ENCODE peak calls at places on chromosome 15, in six cellular contexts. B is GM12878; Z is stomach; M is stimulated activated CD8-positive, alpha-beta memory T cell treated with anti-CD3 and anti-CD28 coated beads, Interleukin-2, amount 100 ng/mL, for 1 hour; E is stimulated activated CD4-positive, alpha-beta T cell treated with anti-CD3 and anti-CD28 coated beads, Interleukin-4, amount 100 ng/mL, for 1 hour; W is nephron progenitor cell. T is an unnamed sample.

GRCh38 chr15:101438482-101439284 is 50.8 kb downstream of the PCSK6 start:
- DNase-seq in Z (peak; percentile 17), M (no peak), E (no peak), B (no peak), W (no peak), T (no peak)

GRCh38 chr15:75661041-75661778 is 13.5 kb downstream of the SNX33 start:
- DNase-seq in M (no peak), E (no peak), Z (peak; percentile 87), W (peak; percentile 40), B (no peak), T (peak; percentile 53)

GRCh38 chr15:41511331-41512077 is 2.1 kb downstream of the LTK start:
- DNase-seq in Z (peak; percentile 60), B (no peak), M (no peak), W (peak; percentile 41), E (peak; percentile 29), T (peak; percentile 27)

GRCh38 chr15:50145451-50145872 is 26.4 kb upstream of the ATP8B4 start:
- DNase-seq in M (no peak), W (peak; percentile 17), Z (no peak), B (peak; percentile 16), E (no peak), T (no peak)

GRCh38 chr15:100192092-100192695 is 149.6 kb downstream of the ADAMTS17 start:
- DNase-seq in E (no peak), Z (no peak), M (no peak), W (no peak), B (no peak), T (no peak)

GRCh38 chr15:20353966-20354883 is 187.4 kb downstream of the GOLGA6L6 start:
- DNase-seq in E (peak; percentile 1), M (no peak), W (no peak), B (no peak), Z (peak; percentile 25), T (peak; percentile 8)

GRCh38 chr15:60695713-60696522 is 217.0 kb upstream of the ICE2 start:
- DNase-seq in B (no peak), Z (no peak), W (no peak), E (peak; percentile 73), M (peak; percentile 14), T (no peak)

GRCh38 chr15:28094732-28095521 is 4.2 kb downstream of the OCA2 start:
- DNase-seq in W (peak; percentile 52), Z (peak; percentile 85), E (peak; percentile 43), M (no peak), B (no peak), T (peak; percentile 73)

GRCh38 chr15:50135123-50135541 is 16.1 kb upstream of the ATP8B4 start:
- DNase-seq in B (no peak), Z (no peak), W (no peak), M (no peak), E (no peak), T (no peak)

GRCh38 chr15:34325368-34325767 is 12.2 kb downstream of the SLC12A6 start:
- DNase-seq in E (no peak), W (no peak), Z (no peak), M (no peak), B (no peak), T (no peak)

GRCh38 chr15:89785064-89785770 is 9.1 kb downstream of the MESP2 start:
- DNase-seq in B (no peak), Z (peak; percentile 50), W (no peak), M (no peak), E (no peak), T (no peak)

GRCh38 chr15:29889545-29890329 is 67.5 kb upstream of the TJP1 start:
- DNase-seq in E (no peak), Z (no peak), M (no peak), W (no peak), B (no peak), T (no peak)

GRCh38 chr15:39417766-39418165 is 163.1 kb upstream of the THBS1 start:
- DNase-seq in W (no peak), M (no peak), E (no peak), Z (no peak), B (no peak), T (no peak)

GRCh38 chr15:63044645-63045437 is 2.3 kb downstream of the TPM1 start:
- DNase-seq in B (no peak), E (no peak), M (no peak), Z (no peak), W (peak; percentile 36), T (no peak)

GRCh38 chr15:48679952-48680351 is 34.4 kb upstream of the FBN1 start:
- DNase-seq in M (no peak), W (no peak), E (no peak), Z (no peak), B (no peak), T (no peak)

GRCh38 chr15:75694241-75695182 is 18.1 kb downstream of the CSPG4 start:
- DNase-seq in M (no peak), E (no peak), B (no peak), W (peak; percentile 61), Z (peak; percentile 67), T (peak; percentile 76)

GRCh38 chr15:60966316-60966715 is 262.8 kb downstream of the RORA start:
- DNase-seq in E (no peak), B (no peak), W (no peak), Z (no peak), M (no peak), T (no peak)

GRCh38 chr15:23415321-23415865 is 31.6 kb downstream of the GOLGA6L2 start:
- DNase-seq in Z (no peak), B (no peak), W (no peak), E (no peak), M (no peak), T (no peak)

GRCh38 chr15:74794970-74795349 is 13.1 kb downstream of the CSK start:
- DNase-seq in E (no peak), W (no peak), Z (no peak), M (no peak), B (no peak), T (no peak)

GRCh38 chr15:41840673-41841072 is 2.0 kb downstream of the PLA2G4B start:
- DNase-seq in E (no peak), M (no peak), B (no peak), W (no peak), Z (no peak), T (no peak)

T was measured in body of pancreas.